ENCODE peak calls at places on chromosomes 6 and 20, in six cellular contexts. F is EH; S is stimulated activated CD4-positive, alpha-beta T cell treated with anti-CD3 and anti-CD28 coated beads, Interleukin-15, amount 100 ng/mL, for 1 hour; Z is activated gamma-delta T cell treated with Interleukin-2 at 50 U/mL for 16 hours; W is dorsolateral prefrontal cortex; M is stimulated activated CD8-positive, alpha-beta memory T cell treated with anti-CD3 and anti-CD28 coated beads, Interleukin-15, amount 100 ng/mL, for 4 hours. Q is an unnamed sample.

GRCh38 chr6:72724545-72724944 is 102.7 kb downstream of the KCNQ5 start:
- DNase-seq in S (no peak), Z (no peak), W (no peak), F (peak; percentile 24), M (no peak), Q (no peak)

GRCh38 chr6:38708483-38708882 is 5.5 kb upstream of the GLO1 start:
- DNase-seq in M (no peak), F (no peak), S (no peak), W (no peak), Z (no peak), Q (no peak)

GRCh38 chr6:40286721-40287120 is 300.4 kb downstream of the LRFN2 start:
- DNase-seq in W (no peak), Z (no peak), F (no peak), S (no peak), M (no peak), Q (no peak)

GRCh38 chr20:48538058-48538825 is 289.6 kb downstream of the PREX1 start:
- DNase-seq in Z (no peak), W (no peak), S (no peak), M (no peak), F (peak; percentile 82), Q (peak; percentile 58)

GRCh38 chr20:38728911-38729642 is 4.8 kb downstream of the SLC32A1 start:
- DNase-seq in Z (no peak), M (no peak), S (no peak), F (no peak), W (no peak), Q (peak; percentile 88)

GRCh38 chr6:90497411-90497810 is 89.5 kb downstream of the MAP3K7 start:
- DNase-seq in M (no peak), Z (no peak), F (peak; percentile 11), S (no peak), W (no peak), Q (peak; percentile 61)

GRCh38 chr6:112983741-112984221 is 636.7 kb downstream of the RFPL4B start:
- DNase-seq in Z (no peak), F (peak; percentile 39), W (no peak), S (no peak), M (no peak), Q (no peak)

GRCh38 chr6:11632795-11633511 is 95.4 kb downstream of the TMEM170B start:
- DNase-seq in F (peak; percentile 91), Z (no peak), M (no peak), S (no peak), W (no peak), Q (peak; percentile 48)

GRCh38 chr20:20010639-20011500 is 6.3 kb upstream of the NAA20 start:
- DNase-seq in S (no peak), Z (no peak), W (no peak), M (no peak), F (peak; percentile 83), Q (no peak)

GRCh38 chr6:98808522-98809210 is 25.7 kb upstream of the POU3F2 start:
- DNase-seq in Z (no peak), W (no peak), F (peak; percentile 7), M (no peak), S (no peak), Q (no peak)

GRCh38 chr6:136063095-136063494 is 187.0 kb downstream of the MTFR2 start:
- DNase-seq in S (no peak), W (no peak), Z (no peak), M (no peak), F (peak; percentile 80), Q (no peak)

GRCh38 chr20:52110456-52110855 is 81.1 kb downstream of the ZFP64 start:
- DNase-seq in Z (no peak), M (no peak), W (no peak), F (no peak), S (no peak), Q (no peak)

GRCh38 chr6:41236276-41236675 is 8.1 kb downstream of the TREML4 start:
- DNase-seq in F (no peak), S (no peak), Z (no peak), W (no peak), M (no peak), Q (no peak)

GRCh38 chr20:37345339-37346231 is at the start of gene SRC:
- DNase-seq in F (peak; percentile 87), M (peak; percentile 22), W (peak; percentile 72), S (no peak), Z (peak; percentile 30), Q (peak; percentile 91)

GRCh38 chr20:8414611-8415274 is 282.7 kb downstream of the PLCB1 start:
- DNase-seq in M (no peak), W (no peak), S (no peak), F (peak; percentile 92), Z (no peak), Q (no peak)

GRCh38 chr6:33192671-33193602 is 670 bp upstream of the COL11A2 start:
- DNase-seq in W (peak; percentile 73), M (no peak), Z (peak; percentile 34), F (no peak), S (no peak), Q (peak; percentile 67)

GRCh38 chr20:41359541-41360011 is 7.0 kb downstream of the EMILIN3 start:
- DNase-seq in M (no peak), Z (no peak), F (no peak), S (no peak), W (no peak), Q (no peak)

GRCh38 chr6:8539446-8539845 is 104.1 kb upstream of the SLC35B3 start:
- DNase-seq in F (peak; percentile 15), W (no peak), Z (no peak), M (no peak), S (no peak), Q (no peak)

GRCh38 chr6:29504961-29505360 is 17.2 kb upstream of the MAS1L start:
- DNase-seq in Z (no peak), M (no peak), F (no peak), S (no peak), W (no peak), Q (peak; percentile 22)